ENCODE peak calls at places on chromosome 13, in ten cellular contexts. One of them, this sample, is unnamed. For H3K36me3, the result is how much of the 10 kb centered on the place peaks cover.

GRCh38 chr13:96982672-96983071 is 11.6 kb downstream of the OXGR1 start:
- DNase-seq in OCI-LY7: no peak
- DNase-seq in aorta: no peak
- DNase-seq in breast epithelium: no peak
- DNase-seq in uterus: no peak
- DNase-seq in Peyer's patch: no peak
- DNase-seq in neural progenitor cell: no peak
- DNase-seq in fibroblast of lung: peak
- DNase-seq in colonic mucosa: no peak
- DNase-seq in pancreas: no peak
- DNase-seq in this sample: no peak

GRCh38 chr13:112994084-112994780 is 25.2 kb downstream of the MCF2L start:
- DNase-seq in OCI-LY7: no peak
- DNase-seq in aorta: no peak
- DNase-seq in breast epithelium: no peak
- DNase-seq in uterus: no peak
- DNase-seq in Peyer's patch: peak
- DNase-seq in neural progenitor cell: no peak
- DNase-seq in fibroblast of lung: no peak
- DNase-seq in colonic mucosa: no peak
- DNase-seq in pancreas: no peak
- DNase-seq in this sample: peak

GRCh38 chr13:61954092-61954491 is 538.4 kb upstream of the PCDH20 start:
- DNase-seq in OCI-LY7: peak
- DNase-seq in aorta: no peak
- DNase-seq in breast epithelium: no peak
- DNase-seq in uterus: no peak
- DNase-seq in Peyer's patch: no peak
- DNase-seq in neural progenitor cell: peak
- DNase-seq in fibroblast of lung: peak
- DNase-seq in colonic mucosa: no peak
- DNase-seq in pancreas: no peak
- DNase-seq in this sample: no peak

GRCh38 chr13:74230984-74231443 is 96.8 kb upstream of the KLF12 start:
- DNase-seq in OCI-LY7: no peak
- DNase-seq in aorta: no peak
- DNase-seq in breast epithelium: no peak
- DNase-seq in uterus: no peak
- DNase-seq in Peyer's patch: no peak
- DNase-seq in neural progenitor cell: no peak
- DNase-seq in fibroblast of lung: no peak
- DNase-seq in colonic mucosa: no peak
- DNase-seq in pancreas: no peak
- DNase-seq in this sample: no peak

GRCh38 chr13:59494560-59494970 is 669.2 kb downstream of the DIAPH3 start:
- DNase-seq in OCI-LY7: no peak
- DNase-seq in aorta: no peak
- DNase-seq in breast epithelium: no peak
- DNase-seq in uterus: no peak
- DNase-seq in Peyer's patch: no peak
- DNase-seq in neural progenitor cell: no peak
- DNase-seq in fibroblast of lung: peak
- DNase-seq in colonic mucosa: no peak
- DNase-seq in pancreas: no peak
- DNase-seq in this sample: no peak

GRCh38 chr13:30681489-30682242 is 53.7 kb upstream of the ALOX5AP start:
- DNase-seq in OCI-LY7: no peak
- DNase-seq in aorta: no peak
- DNase-seq in breast epithelium: no peak
- DNase-seq in uterus: no peak
- DNase-seq in Peyer's patch: no peak
- DNase-seq in neural progenitor cell: no peak
- DNase-seq in fibroblast of lung: peak
- DNase-seq in colonic mucosa: no peak
- DNase-seq in pancreas: no peak
- DNase-seq in this sample: no peak

GRCh38 chr13:20441066-20441465 is 84.6 kb downstream of the CRYL1 start:
- DNase-seq in OCI-LY7: no peak
- DNase-seq in aorta: no peak
- DNase-seq in breast epithelium: no peak
- DNase-seq in uterus: no peak
- DNase-seq in Peyer's patch: no peak
- DNase-seq in neural progenitor cell: no peak
- DNase-seq in fibroblast of lung: peak
- DNase-seq in colonic mucosa: no peak
- DNase-seq in pancreas: no peak
- DNase-seq in this sample: no peak

GRCh38 chr13:108944760-108945159 is 315.3 kb downstream of the MYO16 start:
- DNase-seq in OCI-LY7: no peak
- DNase-seq in aorta: no peak
- DNase-seq in breast epithelium: no peak
- DNase-seq in uterus: no peak
- DNase-seq in Peyer's patch: no peak
- DNase-seq in neural progenitor cell: no peak
- DNase-seq in fibroblast of lung: no peak
- DNase-seq in colonic mucosa: no peak
- DNase-seq in pancreas: no peak
- DNase-seq in this sample: no peak

GRCh38 chr13:91211548-91211947 is 135.9 kb upstream of the MIR17HG start:
- DNase-seq in OCI-LY7: no peak
- DNase-seq in aorta: no peak
- DNase-seq in breast epithelium: no peak
- DNase-seq in uterus: no peak
- DNase-seq in Peyer's patch: no peak
- DNase-seq in neural progenitor cell: no peak
- DNase-seq in fibroblast of lung: no peak
- DNase-seq in colonic mucosa: no peak
- DNase-seq in pancreas: no peak
- DNase-seq in this sample: no peak

GRCh38 chr13:73677041-73677589 is 457.1 kb downstream of the KLF12 start:
- DNase-seq in OCI-LY7: no peak
- DNase-seq in aorta: no peak
- DNase-seq in breast epithelium: no peak
- DNase-seq in uterus: no peak
- DNase-seq in Peyer's patch: no peak
- DNase-seq in neural progenitor cell: no peak
- DNase-seq in fibroblast of lung: peak
- DNase-seq in colonic mucosa: peak
- DNase-seq in pancreas: no peak
- DNase-seq in this sample: no peak

GRCh38 chr13:27336005-27336673 is 65.5 kb downstream of the RASL11A start:
- DNase-seq in OCI-LY7: no peak
- DNase-seq in aorta: no peak
- DNase-seq in breast epithelium: no peak
- DNase-seq in uterus: no peak
- DNase-seq in Peyer's patch: no peak
- DNase-seq in neural progenitor cell: no peak
- DNase-seq in fibroblast of lung: peak
- DNase-seq in colonic mucosa: no peak
- DNase-seq in pancreas: no peak
- DNase-seq in this sample: no peak

GRCh38 chr13:52713894-52714293 is 25.7 kb downstream of the CNMD start:
- DNase-seq in OCI-LY7: no peak
- DNase-seq in aorta: peak
- DNase-seq in breast epithelium: no peak
- DNase-seq in uterus: no peak
- DNase-seq in Peyer's patch: no peak
- DNase-seq in neural progenitor cell: no peak
- DNase-seq in fibroblast of lung: no peak
- DNase-seq in colonic mucosa: peak
- DNase-seq in pancreas: no peak
- DNase-seq in this sample: no peak

GRCh38 chr13:67408823-67409222 is 178.7 kb upstream of the PCDH9 start:
- DNase-seq in OCI-LY7: no peak
- DNase-seq in aorta: no peak
- DNase-seq in breast epithelium: no peak
- DNase-seq in uterus: no peak
- DNase-seq in Peyer's patch: no peak
- DNase-seq in neural progenitor cell: no peak
- DNase-seq in fibroblast of lung: no peak
- DNase-seq in colonic mucosa: no peak
- DNase-seq in pancreas: no peak
- DNase-seq in this sample: no peak

GRCh38 chr13:21871302-21871862 is 200.5 kb downstream of the FGF9 start:
- DNase-seq in OCI-LY7: no peak
- DNase-seq in aorta: no peak
- DNase-seq in breast epithelium: no peak
- DNase-seq in uterus: no peak
- DNase-seq in Peyer's patch: no peak
- DNase-seq in neural progenitor cell: no peak
- DNase-seq in fibroblast of lung: no peak
- DNase-seq in colonic mucosa: no peak
- DNase-seq in pancreas: peak
- DNase-seq in this sample: peak

GRCh38 chr13:68872338-68872737 is 1235.3 kb upstream of the ATXN8OS start:
- DNase-seq in OCI-LY7: no peak
- DNase-seq in aorta: no peak
- DNase-seq in breast epithelium: no peak
- DNase-seq in uterus: no peak
- DNase-seq in Peyer's patch: no peak
- DNase-seq in neural progenitor cell: no peak
- DNase-seq in fibroblast of lung: peak
- DNase-seq in colonic mucosa: no peak
- DNase-seq in pancreas: no peak
- DNase-seq in this sample: no peak

GRCh38 chr13:79540504-79540903 is 59.5 kb downstream of the NDFIP2 start:
- DNase-seq in OCI-LY7: no peak
- DNase-seq in aorta: no peak
- DNase-seq in breast epithelium: no peak
- DNase-seq in uterus: no peak
- DNase-seq in Peyer's patch: no peak
- DNase-seq in neural progenitor cell: no peak
- DNase-seq in fibroblast of lung: no peak
- DNase-seq in colonic mucosa: no peak
- DNase-seq in pancreas: no peak
- DNase-seq in this sample: no peak
- H3K4me3 ChIP-seq in OCI-LY7: no peak
- H3K4me3 ChIP-seq in aorta: no peak
- H3K4me3 ChIP-seq in breast epithelium: no peak
- H3K4me3 ChIP-seq in uterus: no peak
- H3K4me3 ChIP-seq in Peyer's patch: no peak
- H3K4me3 ChIP-seq in neural progenitor cell: no peak
- H3K4me3 ChIP-seq in fibroblast of lung: no peak
- H3K4me3 ChIP-seq in colonic mucosa: no peak
- H3K4me3 ChIP-seq in pancreas: no peak
- H3K4me3 ChIP-seq in this sample: no peak

DNA sequence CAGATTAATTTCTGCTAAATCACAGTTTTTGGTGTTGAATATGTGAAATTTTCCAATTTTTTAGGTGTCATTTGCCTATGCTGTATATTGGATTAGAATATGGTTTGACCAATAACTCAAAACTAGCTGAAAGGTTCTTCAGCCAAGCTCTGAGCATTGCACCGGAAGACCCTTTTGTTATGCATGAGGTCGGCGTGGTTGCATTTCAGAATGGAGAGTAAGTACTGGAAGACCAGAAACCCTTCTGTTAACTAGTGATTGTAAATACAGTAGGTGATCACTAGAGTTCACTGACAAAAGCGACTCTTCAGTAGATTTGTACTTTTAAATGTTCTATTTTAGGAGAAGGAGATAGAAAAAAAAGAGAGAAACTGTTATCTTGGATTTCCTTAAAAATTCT is 22.3 kb downstream of the CDC16 start:
- DNase-seq in OCI-LY7: no peak
- DNase-seq in aorta: no peak
- DNase-seq in breast epithelium: no peak
- DNase-seq in uterus: no peak
- DNase-seq in Peyer's patch: no peak
- DNase-seq in neural progenitor cell: no peak
- DNase-seq in fibroblast of lung: no peak
- DNase-seq in colonic mucosa: no peak
- DNase-seq in pancreas: no peak
- DNase-seq in this sample: no peak
- H3K36me3 ChIP-seq in OCI-LY7: half or more
- H3K36me3 ChIP-seq in aorta: under half
- H3K36me3 ChIP-seq in breast epithelium: under half
- H3K36me3 ChIP-seq in uterus: under half
- H3K36me3 ChIP-seq in Peyer's patch: under half
- H3K36me3 ChIP-seq in neural progenitor cell: under half
- H3K36me3 ChIP-seq in fibroblast of lung: under half
- H3K36me3 ChIP-seq in colonic mucosa: under half
- H3K36me3 ChIP-seq in pancreas: under half
- H3K36me3 ChIP-seq in this sample: under half

DNA sequence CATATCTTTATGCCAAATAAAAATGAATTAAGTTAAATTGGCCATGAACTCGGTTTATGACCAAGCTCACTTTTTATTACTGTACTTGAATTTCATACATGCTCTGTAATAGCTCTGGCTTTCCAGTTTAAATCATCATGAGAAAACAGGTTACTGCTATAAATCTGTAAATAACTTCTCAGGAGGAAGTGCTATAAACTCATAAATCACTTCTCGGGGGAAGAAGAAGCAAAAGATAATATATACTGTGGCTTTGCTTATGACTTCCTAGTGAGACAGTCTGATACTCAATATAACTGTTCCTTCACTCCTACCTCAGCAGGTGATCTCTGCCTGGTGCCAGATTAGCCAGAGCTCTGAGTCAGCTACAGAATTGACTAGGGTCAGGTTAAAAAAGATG is 12.5 kb downstream of the SUPT20H start:
- DNase-seq in OCI-LY7: no peak
- DNase-seq in aorta: no peak
- DNase-seq in breast epithelium: no peak
- DNase-seq in uterus: no peak
- DNase-seq in Peyer's patch: no peak
- DNase-seq in neural progenitor cell: no peak
- DNase-seq in fibroblast of lung: no peak
- DNase-seq in colonic mucosa: no peak
- DNase-seq in pancreas: no peak
- DNase-seq in this sample: no peak
- H3K4me3 ChIP-seq in OCI-LY7: no peak
- H3K4me3 ChIP-seq in aorta: no peak
- H3K4me3 ChIP-seq in breast epithelium: no peak
- H3K4me3 ChIP-seq in uterus: no peak
- H3K4me3 ChIP-seq in Peyer's patch: no peak
- H3K4me3 ChIP-seq in neural progenitor cell: no peak
- H3K4me3 ChIP-seq in fibroblast of lung: no peak
- H3K4me3 ChIP-seq in colonic mucosa: no peak
- H3K4me3 ChIP-seq in pancreas: no peak
- H3K4me3 ChIP-seq in this sample: no peak

DNA sequence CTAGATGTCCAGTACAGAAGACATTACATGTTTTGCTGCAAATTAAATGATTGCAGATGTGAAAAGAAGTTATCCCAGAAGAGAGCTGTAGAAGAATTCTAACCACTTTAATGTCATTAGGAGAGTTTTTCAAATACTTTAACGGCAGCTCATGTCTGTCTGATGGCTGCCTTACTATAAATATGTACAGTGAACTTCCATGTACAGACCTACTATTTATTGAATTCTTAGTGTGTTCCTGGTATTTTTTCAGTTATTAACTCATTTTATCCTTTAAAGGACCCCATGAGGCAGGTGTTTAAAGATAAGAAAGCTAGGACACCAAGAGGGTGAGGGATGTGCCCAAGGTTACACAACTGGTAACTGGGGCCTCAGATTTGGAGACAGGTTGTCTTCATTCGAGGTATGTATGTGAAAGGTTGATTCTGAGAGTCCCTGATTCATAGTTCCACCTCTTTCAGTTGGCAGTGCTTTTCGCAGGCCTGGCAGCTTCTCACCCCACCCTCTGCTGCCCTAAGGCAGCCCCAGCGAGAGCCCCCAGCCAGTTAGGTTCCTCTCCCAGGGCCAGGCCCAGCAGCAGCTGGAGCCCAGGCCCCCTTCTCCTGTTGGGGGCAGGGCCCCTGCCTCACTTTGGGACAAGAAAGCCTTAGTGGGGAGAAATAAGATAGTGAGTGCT is 67.9 kb upstream of the TEX29 start:
- DNase-seq in OCI-LY7: no peak
- DNase-seq in aorta: no peak
- DNase-seq in breast epithelium: no peak
- DNase-seq in uterus: no peak
- DNase-seq in Peyer's patch: no peak
- DNase-seq in neural progenitor cell: no peak
- DNase-seq in fibroblast of lung: peak
- DNase-seq in colonic mucosa: no peak
- DNase-seq in pancreas: no peak
- DNase-seq in this sample: no peak
- H3K36me3 ChIP-seq in OCI-LY7: half or more
- H3K36me3 ChIP-seq in aorta: under half
- H3K36me3 ChIP-seq in breast epithelium: under half
- H3K36me3 ChIP-seq in uterus: under half
- H3K36me3 ChIP-seq in Peyer's patch: under half
- H3K36me3 ChIP-seq in neural progenitor cell: under half
- H3K36me3 ChIP-seq in fibroblast of lung: under half
- H3K36me3 ChIP-seq in colonic mucosa: under half
- H3K36me3 ChIP-seq in pancreas: under half
- H3K36me3 ChIP-seq in this sample: under half

This sample was measured in mucosa of descending colon.